ENCODE peak calls at places on chromosomes 5 and 9, in five cellular contexts. C is cardiac fibroblast; Q is skeletal muscle cell; N is activated naive CD4-positive, alpha-beta T cell; S is GM03348. Y is an unnamed sample.

GRCh38 chr9:34374905-34375552 is 1.7 kb downstream of the MYORG start:
- DNase-seq in C (no peak), S (no peak), N (no peak), Q (no peak), Y (no peak)

GRCh38 chr5:21723500-21723899 is 1129.6 kb downstream of the CDH12 start:
- DNase-seq in Q (no peak), S (no peak), N (no peak), C (no peak), Y (no peak)

GRCh38 chr9:19690128-19690527 is 98.7 kb downstream of the SLC24A2 start:
- DNase-seq in N (no peak), S (no peak), C (peak), Q (no peak), Y (no peak)

GRCh38 chr5:149940077-149940574 is 4.5 kb downstream of the PDE6A start:
- DNase-seq in S (no peak), Q (no peak), N (no peak), C (peak), Y (no peak)

GRCh38 chr5:68066277-68066955 is 149.1 kb upstream of the PIK3R1 start:
- DNase-seq in C (no peak), N (no peak), Q (no peak), S (no peak), Y (no peak)

GRCh38 chr9:78245401-78245800 is 9.5 kb downstream of the CEP78 start:
- DNase-seq in Q (no peak), C (no peak), N (no peak), S (no peak), Y (no peak)

GRCh38 chr9:104802906-104803305 is 39.0 kb downstream of the NIPSNAP3B start:
- DNase-seq in N (no peak), C (no peak), Q (no peak), S (no peak), Y (no peak)

GRCh38 chr5:119070578-119070827 is 384 bp upstream of the DMXL1 start:
- DNase-seq in S (peak), N (peak), Q (no peak), C (no peak), Y (no peak)

GRCh38 chr9:80090317-80090716 is 518.6 kb downstream of the TLE4 start:
- DNase-seq in C (no peak), S (no peak), N (no peak), Q (no peak), Y (no peak)

GRCh38 chr5:179668404-179668803 is 12.4 kb downstream of the CBY3 start:
- DNase-seq in N (no peak), Q (no peak), S (peak), C (peak), Y (peak)

GRCh38 chr5:175745212-175745611 is 87.3 kb downstream of the HRH2 start:
- DNase-seq in C (no peak), S (no peak), N (no peak), Q (no peak), Y (no peak)

GRCh38 chr9:23651051-23651450 is 175.0 kb downstream of the ELAVL2 start:
- DNase-seq in Q (no peak), S (no peak), N (no peak), C (no peak), Y (no peak)

GRCh38 chr9:90002299-90003045 is 397.7 kb downstream of the GADD45G start:
- DNase-seq in Q (peak), S (no peak), C (no peak), N (no peak), Y (no peak)

GRCh38 chr9:13244190-13244589 is 35.3 kb downstream of the MPDZ start:
- DNase-seq in S (no peak), C (no peak), Q (no peak), N (no peak), Y (no peak)

GRCh38 chr9:138098116-138098907 is 220.7 kb downstream of the CACNA1B start:
- DNase-seq in S (no peak), N (no peak), C (no peak), Q (no peak), Y (no peak)

GRCh38 chr9:22136446-22137140 is 127.5 kb upstream of the CDKN2B start:
- DNase-seq in N (no peak), S (peak), C (peak), Q (peak), Y (peak)

GRCh38 chr5:155926011-155926410 is 401.0 kb upstream of the SGCD start:
- DNase-seq in N (no peak), S (peak), C (no peak), Q (no peak), Y (peak)

GRCh38 chr5:6556802-6557102 is 76.1 kb downstream of the NSUN2 start:
- DNase-seq in Q (no peak), C (no peak), N (no peak), S (no peak), Y (no peak)

GRCh38 chr9:86352440-86353106 is 1.6 kb downstream of the TUT7 start:
- DNase-seq in Q (no peak), N (no peak), S (no peak), C (peak), Y (no peak)

GRCh38 chr5:32586251-32586642 is 890 bp downstream of the SUB1 start:
- DNase-seq in S (no peak), N (no peak), Q (no peak), C (no peak), Y (no peak)

GRCh38 chr5:180046656-180047055 is 24.9 kb downstream of the RNF130 start:
- DNase-seq in S (no peak), C (no peak), N (no peak), Q (no peak), Y (no peak)

GRCh38 chr5:81537905-81538535 is 144.1 kb upstream of the ACOT12 start:
- DNase-seq in Q (no peak), S (no peak), C (no peak), N (no peak), Y (no peak)

GRCh38 chr5:27845248-27845647 is 806.9 kb upstream of the CDH9 start:
- DNase-seq in N (no peak), S (no peak), C (no peak), Q (peak), Y (no peak)

GRCh38 chr9:27749838-27750237 is 176.6 kb upstream of the C9orf72 start:
- DNase-seq in Q (no peak), N (no peak), S (no peak), C (peak), Y (no peak)

GRCh38 chr5:167643616-167644015 is 647.8 kb upstream of the WWC1 start:
- DNase-seq in S (peak), N (no peak), C (peak), Q (no peak), Y (no peak)

GRCh38 chr5:134171972-134172371 is 4.8 kb downstream of the SKP1 start:
- DNase-seq in C (no peak), S (no peak), N (no peak), Q (no peak), Y (no peak)

GRCh38 chr5:69048233-69048632 is 45.6 kb upstream of the SLC30A5 start:
- DNase-seq in S (no peak), Q (no peak), C (peak), N (no peak), Y (no peak)

GRCh38 chr5:38527475-38527874 is 29.0 kb downstream of the LIFR start:
- DNase-seq in N (no peak), Q (no peak), C (no peak), S (no peak), Y (no peak)

Y was measured in astrocyte of the cerebellum.